ENCODE peak calls at places on chromosomes 3 and 15, in eight cellular contexts. N, S, R, X, G, K, L and Y are unnamed samples.

GRCh38 chr15:77035999-77036471 is 34.9 kb downstream of the TSPAN3 start:
- DNase-seq in N (no peak), S (no peak), R (peak), X (no peak), G (peak), K (no peak), L (peak), Y (no peak)

GRCh38 chr15:89051875-89052274 is 36.4 kb upstream of the ABHD2 start:
- DNase-seq in N (peak), S (peak), R (no peak), X (peak), G (no peak), K (peak), L (no peak), Y (peak)

GRCh38 chr3:148643389-148643840 is 54.3 kb upstream of the AGTR1 start:
- DNase-seq in N (peak), S (peak), R (no peak), X (peak), G (no peak), K (peak), L (no peak), Y (peak)

GRCh38 chr3:171277456-171278406 is 182.5 kb downstream of the TNIK start:
- DNase-seq in N (no peak), S (no peak), R (no peak), X (no peak), G (no peak), K (no peak), L (no peak), Y (no peak)

GRCh38 chr3:42061711-42062408 is 29.3 kb upstream of the TRAK1 start:
- DNase-seq in N (peak), S (peak), R (peak), X (peak), G (peak), K (peak), L (no peak), Y (peak)

GRCh38 chr3:116770815-116771450 is 61.4 kb downstream of the TUSC7 start:
- DNase-seq in N (peak), S (peak), R (no peak), X (peak), G (peak), K (peak), L (no peak), Y (peak)

GRCh38 chr15:90750186-90750585 is 33.0 kb downstream of the BLM start:
- DNase-seq in N (no peak), S (no peak), R (no peak), X (no peak), G (no peak), K (no peak), L (no peak), Y (no peak)

GRCh38 chr3:21944251-21944650 is 193.2 kb upstream of the ZNF385D start:
- DNase-seq in N (no peak), S (no peak), R (no peak), X (peak), G (no peak), K (no peak), L (no peak), Y (no peak)

GRCh38 chr3:29241855-29242254 is 39.0 kb upstream of the RBMS3 start:
- DNase-seq in N (no peak), S (no peak), R (no peak), X (no peak), G (no peak), K (no peak), L (no peak), Y (no peak)

GRCh38 chr15:69304176-69304533 is 5.4 kb downstream of the PAQR5 start:
- DNase-seq in N (peak), S (peak), R (peak), X (no peak), G (no peak), K (peak), L (no peak), Y (peak)

GRCh38 chr3:64295594-64295993 is 70.3 kb upstream of the PRICKLE2 start:
- DNase-seq in N (peak), S (peak), R (no peak), X (peak), G (no peak), K (peak), L (no peak), Y (peak)

GRCh38 chr3:183287301-183287971 is 34.4 kb downstream of the B3GNT5 start:
- DNase-seq in N (peak), S (peak), R (no peak), X (peak), G (no peak), K (peak), L (no peak), Y (no peak)

GRCh38 chr3:169505577-169506155 is 157.8 kb downstream of the MECOM start:
- DNase-seq in N (no peak), S (no peak), R (no peak), X (no peak), G (no peak), K (no peak), L (no peak), Y (no peak)

GRCh38 chr15:36221992-36222391 is 357.4 kb upstream of the CDIN1 start:
- DNase-seq in N (peak), S (no peak), R (no peak), X (no peak), G (no peak), K (no peak), L (no peak), Y (no peak)

GRCh38 chr3:65879372-65879771 is 159.3 kb downstream of the MAGI1 start:
- DNase-seq in N (no peak), S (no peak), R (no peak), X (no peak), G (no peak), K (no peak), L (no peak), Y (no peak)

GRCh38 chr3:158602227-158602626 is 31.2 kb downstream of the MLF1 start:
- DNase-seq in N (no peak), S (no peak), R (no peak), X (no peak), G (no peak), K (no peak), L (no peak), Y (no peak)

GRCh38 chr3:80769683-80770082 is 991.8 kb downstream of the GBE1 start:
- DNase-seq in N (no peak), S (no peak), R (peak), X (no peak), G (no peak), K (no peak), L (no peak), Y (no peak)

GRCh38 chr15:50059883-50060282 is 59.1 kb downstream of the ATP8B4 start:
- DNase-seq in N (no peak), S (no peak), R (no peak), X (no peak), G (no peak), K (no peak), L (no peak), Y (no peak)

GRCh38 chr3:172612871-172613678 is 89.8 kb upstream of the TNFSF10 start:
- DNase-seq in N (no peak), S (no peak), R (no peak), X (no peak), G (no peak), K (no peak), L (no peak), Y (no peak)

GRCh38 chr3:172608575-172608974 is 85.3 kb upstream of the TNFSF10 start:
- DNase-seq in N (no peak), S (no peak), R (no peak), X (no peak), G (no peak), K (no peak), L (no peak), Y (no peak)

GRCh38 chr3:172606021-172606420 is 82.8 kb upstream of the TNFSF10 start:
- DNase-seq in N (no peak), S (no peak), R (no peak), X (peak), G (no peak), K (no peak), L (no peak), Y (no peak)

GRCh38 chr3:172607305-172608121 is 84.3 kb upstream of the TNFSF10 start:
- DNase-seq in N (peak), S (peak), R (no peak), X (peak), G (no peak), K (peak), L (no peak), Y (peak)

DNA sequence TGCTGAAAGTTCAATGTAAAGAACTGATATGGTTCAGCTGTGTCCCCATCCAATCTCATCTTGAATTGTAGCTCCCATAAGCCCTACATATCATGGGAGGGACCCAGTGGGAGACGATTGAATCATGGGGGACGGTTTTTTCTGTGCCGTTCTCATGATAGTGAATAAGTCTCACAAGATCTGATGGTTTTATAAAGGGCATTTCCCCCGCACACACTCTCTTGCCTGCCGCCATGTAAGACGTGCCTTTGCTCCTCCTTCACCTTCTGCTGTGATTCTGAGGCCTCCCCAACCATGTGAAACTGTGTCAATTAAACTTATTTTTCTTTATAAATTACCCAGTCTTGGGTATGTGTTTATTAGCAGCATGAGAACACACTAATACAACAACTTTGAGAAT is 86.5 kb upstream of the TNFSF10 start:
- DNase-seq in N (no peak), S (no peak), R (no peak), X (no peak), G (no peak), K (no peak), L (no peak), Y (no peak)
- H3K4me3 ChIP-seq in N (no peak), S (no peak), R (no peak), X (no peak), G (no peak), K (no peak), L (no peak), Y (no peak)

GRCh38 chr3:67290424-67290823 is 292.3 kb downstream of the KBTBD8 start:
- DNase-seq in N (no peak), S (no peak), R (no peak), X (no peak), G (no peak), K (no peak), L (no peak), Y (no peak)
- TF ChIP-seq CTCF in N (no peak), S (no peak), R (no peak), X (no peak), G (no peak), K (no peak), L (no peak), Y (no peak)

GRCh38 chr15:48643236-48643635 is 2.3 kb downstream of the FBN1 start:
- DNase-seq in N (peak), S (no peak), R (no peak), X (no peak), G (no peak), K (no peak), L (no peak), Y (no peak)
- H3K4me3 ChIP-seq in N (peak), S (peak), R (no peak), X (peak), G (no peak), K (peak), L (peak), Y (peak)

GRCh38 chr3:12813967-12814366 is 17.5 kb downstream of the CAND2 start:
- DNase-seq in N (no peak), S (no peak), R (no peak), X (no peak), G (no peak), K (no peak), L (peak), Y (no peak)

GRCh38 chr3:12817341-12817705 is 20.8 kb downstream of the CAND2 start:
- DNase-seq in N (no peak), S (no peak), R (no peak), X (no peak), G (no peak), K (no peak), L (peak), Y (no peak)

GRCh38 chr3:12815078-12815477 is 18.6 kb downstream of the CAND2 start:
- DNase-seq in N (no peak), S (no peak), R (no peak), X (no peak), G (no peak), K (no peak), L (no peak), Y (no peak)

GRCh38 chr3:12816521-12817340 is 20.3 kb downstream of the CAND2 start:
- DNase-seq in N (no peak), S (no peak), R (no peak), X (no peak), G (no peak), K (no peak), L (no peak), Y (no peak)

DNA sequence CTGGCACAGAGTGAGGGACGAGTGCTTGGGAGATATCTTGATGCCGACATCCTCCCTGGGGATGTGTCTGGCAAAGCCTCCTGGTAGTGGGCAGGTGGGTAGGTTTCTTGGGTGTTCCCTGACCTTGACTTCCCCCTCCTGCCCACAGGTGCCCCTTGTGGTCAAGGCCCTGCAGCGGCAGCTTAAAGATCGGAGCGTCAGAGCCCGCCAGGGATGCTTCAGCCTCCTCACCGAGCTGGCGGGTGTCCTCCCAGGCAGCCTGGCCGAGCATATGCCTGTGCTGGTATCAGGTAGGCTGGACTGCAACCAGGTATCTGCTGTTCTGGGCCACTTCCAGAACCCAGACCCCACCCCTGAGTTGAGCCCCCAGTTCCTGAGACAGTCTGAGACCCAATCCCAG is 19.2 kb downstream of the CAND2 start:
- DNase-seq in N (no peak), S (no peak), R (no peak), X (no peak), G (no peak), K (no peak), L (peak), Y (no peak)
- TF ChIP-seq CTCF in N (no peak), S (no peak), R (no peak), X (no peak), G (no peak), K (peak), L (no peak), Y (no peak)

GRCh38 chr15:33735143-33735542 is 233.2 kb upstream of the CHRM5 start:
- DNase-seq in N (no peak), S (no peak), R (no peak), X (no peak), G (no peak), K (no peak), L (no peak), Y (no peak)

GRCh38 chr15:33738941-33739664 is 229.2 kb upstream of the CHRM5 start:
- DNase-seq in N (no peak), S (no peak), R (no peak), X (no peak), G (no peak), K (no peak), L (no peak), Y (no peak)

GRCh38 chr15:33735637-33736247 is 232.6 kb upstream of the CHRM5 start:
- DNase-seq in N (peak), S (peak), R (no peak), X (peak), G (no peak), K (peak), L (no peak), Y (no peak)

GRCh38 chr15:33742286-33742685 is 226.0 kb upstream of the CHRM5 start:
- DNase-seq in N (no peak), S (no peak), R (no peak), X (no peak), G (no peak), K (no peak), L (no peak), Y (no peak)

GRCh38 chr15:33737687-33738606 is 230.3 kb upstream of the CHRM5 start:
- DNase-seq in N (peak), S (peak), R (no peak), X (peak), G (peak), K (peak), L (no peak), Y (no peak)
- H3K4me3 ChIP-seq in N (no peak), S (no peak), R (no peak), X (no peak), G (no peak), K (no peak), L (no peak), Y (no peak)